ENCODE peak calls at places on chromosomes 2 and 18, in six cellular contexts. One of them, this sample, is unnamed.

GRCh38 chr2:43438858-43439655 is 156.8 kb downstream of the THADA start:
- DNase-seq in effector memory CD4-positive, alpha-beta T cell: no peak
- DNase-seq in aorta: no peak
- DNase-seq in DND-41: no peak
- DNase-seq in cardiac muscle cell: no peak
- DNase-seq in iPS DF 6.9: no peak
- DNase-seq in this sample: no peak

GRCh38 chr2:70188460-70188859 is 2.4 kb downstream of the C2orf42 start:
- DNase-seq in effector memory CD4-positive, alpha-beta T cell: no peak
- DNase-seq in aorta: no peak
- DNase-seq in DND-41: no peak
- DNase-seq in cardiac muscle cell: no peak
- DNase-seq in iPS DF 6.9: no peak
- DNase-seq in this sample: no peak

GRCh38 chr2:236568068-236568921 is 1.3 kb upstream of the ACKR3 start:
- DNase-seq in effector memory CD4-positive, alpha-beta T cell: no peak
- DNase-seq in aorta: peak; percentile 86
- DNase-seq in DND-41: no peak
- DNase-seq in cardiac muscle cell: peak; percentile 82
- DNase-seq in iPS DF 6.9: no peak
- DNase-seq in this sample: peak; percentile 21

GRCh38 chr2:205764502-205764815 is 82.2 kb downstream of the NRP2 start:
- DNase-seq in effector memory CD4-positive, alpha-beta T cell: no peak
- DNase-seq in aorta: no peak
- DNase-seq in DND-41: no peak
- DNase-seq in cardiac muscle cell: no peak
- DNase-seq in iPS DF 6.9: no peak
- DNase-seq in this sample: no peak

GRCh38 chr2:16522031-16522818 is 143.4 kb downstream of the CYRIA start:
- DNase-seq in effector memory CD4-positive, alpha-beta T cell: no peak
- DNase-seq in aorta: no peak
- DNase-seq in DND-41: no peak
- DNase-seq in cardiac muscle cell: peak; percentile 25
- DNase-seq in iPS DF 6.9: no peak
- DNase-seq in this sample: no peak

GRCh38 chr2:120736202-120736954 is 710 bp downstream of the GLI2 start:
- DNase-seq in effector memory CD4-positive, alpha-beta T cell: no peak
- DNase-seq in aorta: no peak
- DNase-seq in DND-41: no peak
- DNase-seq in cardiac muscle cell: peak; percentile 53
- DNase-seq in iPS DF 6.9: no peak
- DNase-seq in this sample: no peak

GRCh38 chr2:172373761-172374160 is 53.6 kb upstream of the ITGA6 start:
- DNase-seq in effector memory CD4-positive, alpha-beta T cell: no peak
- DNase-seq in aorta: no peak
- DNase-seq in DND-41: no peak
- DNase-seq in cardiac muscle cell: no peak
- DNase-seq in iPS DF 6.9: no peak
- DNase-seq in this sample: no peak

GRCh38 chr2:9096761-9097160 is 93.3 kb upstream of the MBOAT2 start:
- DNase-seq in effector memory CD4-positive, alpha-beta T cell: no peak
- DNase-seq in aorta: peak; percentile 67
- DNase-seq in DND-41: no peak
- DNase-seq in cardiac muscle cell: no peak
- DNase-seq in iPS DF 6.9: no peak
- DNase-seq in this sample: no peak

GRCh38 chr2:27201675-27202074 is 10.2 kb upstream of the ATRAID start:
- DNase-seq in effector memory CD4-positive, alpha-beta T cell: no peak
- DNase-seq in aorta: no peak
- DNase-seq in DND-41: no peak
- DNase-seq in cardiac muscle cell: no peak
- DNase-seq in iPS DF 6.9: no peak
- DNase-seq in this sample: no peak

GRCh38 chr2:239278361-239278760 is 122.5 kb downstream of the HDAC4 start:
- DNase-seq in effector memory CD4-positive, alpha-beta T cell: no peak
- DNase-seq in aorta: no peak
- DNase-seq in DND-41: no peak
- DNase-seq in cardiac muscle cell: no peak
- DNase-seq in iPS DF 6.9: no peak
- DNase-seq in this sample: no peak
- H3K4me1 ChIP-seq in effector memory CD4-positive, alpha-beta T cell: peaks cover 16% of the 10 kb centered on the region
- H3K4me1 ChIP-seq in aorta: no peaks in the 10 kb centered on the region
- H3K4me1 ChIP-seq in DND-41: peaks cover 95% of the 10 kb centered on the region
- H3K4me1 ChIP-seq in cardiac muscle cell: peaks cover 6% of the 10 kb centered on the region
- H3K4me1 ChIP-seq in iPS DF 6.9: no peaks in the 10 kb centered on the region
- H3K4me1 ChIP-seq in this sample: peaks cover 30% of the 10 kb centered on the region

DNA sequence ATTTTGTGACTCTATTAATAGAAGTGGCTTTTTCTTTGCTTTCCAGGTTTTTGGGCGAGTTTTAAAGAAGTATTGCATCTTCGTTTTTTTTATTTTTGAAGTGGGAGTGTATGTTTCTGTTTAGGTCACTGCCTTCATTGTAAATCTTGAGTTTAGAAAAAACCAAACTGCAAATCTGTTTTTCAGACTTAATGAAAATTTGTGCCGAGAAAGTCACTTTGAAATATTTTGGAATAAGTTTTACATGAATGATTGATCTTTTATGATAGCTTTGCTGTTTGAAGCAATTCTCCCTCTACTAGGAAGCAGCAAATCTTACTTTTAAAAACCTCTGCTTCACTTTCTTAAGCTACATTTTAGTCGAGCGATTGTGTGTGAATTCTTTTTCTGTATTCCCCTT is 2.2 kb downstream of the SMAD4 start:
- DNase-seq in effector memory CD4-positive, alpha-beta T cell: no peak
- DNase-seq in aorta: no peak
- DNase-seq in DND-41: no peak
- DNase-seq in cardiac muscle cell: no peak
- DNase-seq in iPS DF 6.9: no peak
- DNase-seq in this sample: no peak
- H3K4me1 ChIP-seq in effector memory CD4-positive, alpha-beta T cell: peaks cover 35% of the 10 kb centered on the region
- H3K4me1 ChIP-seq in aorta: peaks cover 6% of the 10 kb centered on the region
- H3K4me1 ChIP-seq in DND-41: peaks cover 59% of the 10 kb centered on the region
- H3K4me1 ChIP-seq in cardiac muscle cell: peaks cover 26% of the 10 kb centered on the region
- H3K4me1 ChIP-seq in iPS DF 6.9: peaks cover 3% of the 10 kb centered on the region
- H3K4me1 ChIP-seq in this sample: peaks cover 66% of the 10 kb centered on the region

GRCh38 chr2:165793161-165793778 is 777 bp downstream of the GALNT3 start:
- DNase-seq in effector memory CD4-positive, alpha-beta T cell: no peak
- DNase-seq in aorta: peak; percentile 79
- DNase-seq in DND-41: no peak
- DNase-seq in cardiac muscle cell: peak; percentile 18
- DNase-seq in iPS DF 6.9: no peak
- DNase-seq in this sample: no peak

GRCh38 chr2:165796129-165796528 is 2.1 kb upstream of the GALNT3 start:
- DNase-seq in effector memory CD4-positive, alpha-beta T cell: no peak
- DNase-seq in aorta: no peak
- DNase-seq in DND-41: no peak
- DNase-seq in cardiac muscle cell: no peak
- DNase-seq in iPS DF 6.9: no peak
- DNase-seq in this sample: no peak

GRCh38 chr2:165793779-165794519 is at the start of gene GALNT3:
- DNase-seq in effector memory CD4-positive, alpha-beta T cell: peak; percentile 40
- DNase-seq in aorta: peak; percentile 77
- DNase-seq in DND-41: no peak
- DNase-seq in cardiac muscle cell: peak; percentile 34
- DNase-seq in iPS DF 6.9: peak; percentile 71
- DNase-seq in this sample: peak; percentile 2

GRCh38 chr2:165794520-165794882 is 454 bp upstream of the GALNT3 start:
- DNase-seq in effector memory CD4-positive, alpha-beta T cell: peak; percentile 21
- DNase-seq in aorta: peak; percentile 75
- DNase-seq in DND-41: peak; percentile 53
- DNase-seq in cardiac muscle cell: peak; percentile 12
- DNase-seq in iPS DF 6.9: no peak
- DNase-seq in this sample: peak; percentile 44

DNA sequence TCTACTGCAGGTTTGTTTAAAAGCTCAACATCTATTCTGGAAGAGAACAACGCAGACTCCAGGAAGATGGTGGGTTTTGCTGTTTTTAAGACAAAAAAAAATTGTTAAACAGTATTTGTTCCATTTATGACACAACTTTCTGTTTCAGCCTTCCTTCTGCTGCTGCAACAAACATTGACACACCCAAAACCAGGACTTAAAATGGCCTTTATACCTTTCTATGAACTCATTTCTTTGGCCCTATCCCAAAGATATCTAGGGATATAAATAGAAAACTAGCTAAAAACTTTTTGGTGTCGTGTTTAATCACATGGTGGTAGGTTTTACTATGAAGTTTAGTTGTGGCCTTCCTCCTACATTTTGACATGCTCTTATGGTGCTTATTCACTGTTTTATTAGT is 964 bp upstream of the GALNT3 start:
- DNase-seq in effector memory CD4-positive, alpha-beta T cell: no peak
- DNase-seq in aorta: no peak
- DNase-seq in DND-41: no peak
- DNase-seq in cardiac muscle cell: no peak
- DNase-seq in iPS DF 6.9: no peak
- DNase-seq in this sample: no peak
- H3K4me1 ChIP-seq in effector memory CD4-positive, alpha-beta T cell: peaks cover 11% of the 10 kb centered on the region
- H3K4me1 ChIP-seq in aorta: no peaks in the 10 kb centered on the region
- H3K4me1 ChIP-seq in DND-41: peaks cover 10% of the 10 kb centered on the region
- H3K4me1 ChIP-seq in cardiac muscle cell: peaks cover 4% of the 10 kb centered on the region
- H3K4me1 ChIP-seq in iPS DF 6.9: peaks cover 1% of the 10 kb centered on the region
- H3K4me1 ChIP-seq in this sample: peaks cover 4% of the 10 kb centered on the region

GRCh38 chr2:54599914-54600313 is 123.5 kb upstream of the EML6 start:
- DNase-seq in effector memory CD4-positive, alpha-beta T cell: no peak
- DNase-seq in aorta: peak; percentile 90
- DNase-seq in DND-41: no peak
- DNase-seq in cardiac muscle cell: no peak
- DNase-seq in iPS DF 6.9: no peak
- DNase-seq in this sample: no peak
- H3K4me1 ChIP-seq in effector memory CD4-positive, alpha-beta T cell: peaks cover 81% of the 10 kb centered on the region
- H3K4me1 ChIP-seq in aorta: peaks cover 23% of the 10 kb centered on the region
- H3K4me1 ChIP-seq in DND-41: peaks cover 16% of the 10 kb centered on the region
- H3K4me1 ChIP-seq in cardiac muscle cell: peaks cover 52% of the 10 kb centered on the region
- H3K4me1 ChIP-seq in iPS DF 6.9: peaks cover 5% of the 10 kb centered on the region
- H3K4me1 ChIP-seq in this sample: peaks cover 100% of the 10 kb centered on the region

GRCh38 chr2:170360546-170361358 is 182.8 kb downstream of the MYO3B start:
- DNase-seq in effector memory CD4-positive, alpha-beta T cell: no peak
- DNase-seq in aorta: no peak
- DNase-seq in DND-41: no peak
- DNase-seq in cardiac muscle cell: no peak
- DNase-seq in iPS DF 6.9: no peak
- DNase-seq in this sample: no peak

GRCh38 chr2:170362895-170363582 is 185.1 kb downstream of the MYO3B start:
- DNase-seq in effector memory CD4-positive, alpha-beta T cell: no peak
- DNase-seq in aorta: no peak
- DNase-seq in DND-41: no peak
- DNase-seq in cardiac muscle cell: no peak
- DNase-seq in iPS DF 6.9: no peak
- DNase-seq in this sample: no peak

GRCh38 chr2:170362313-170362795 is 184.4 kb downstream of the MYO3B start:
- DNase-seq in effector memory CD4-positive, alpha-beta T cell: no peak
- DNase-seq in aorta: no peak
- DNase-seq in DND-41: no peak
- DNase-seq in cardiac muscle cell: no peak
- DNase-seq in iPS DF 6.9: no peak
- DNase-seq in this sample: no peak

GRCh38 chr2:170359466-170359865 is 181.5 kb downstream of the MYO3B start:
- DNase-seq in effector memory CD4-positive, alpha-beta T cell: no peak
- DNase-seq in aorta: no peak
- DNase-seq in DND-41: no peak
- DNase-seq in cardiac muscle cell: no peak
- DNase-seq in iPS DF 6.9: no peak
- DNase-seq in this sample: no peak

GRCh38 chr2:170361359-170361936 is 183.5 kb downstream of the MYO3B start:
- DNase-seq in effector memory CD4-positive, alpha-beta T cell: peak; percentile 6
- DNase-seq in aorta: no peak
- DNase-seq in DND-41: peak; percentile 55
- DNase-seq in cardiac muscle cell: peak; percentile 67
- DNase-seq in iPS DF 6.9: peak; percentile 54
- DNase-seq in this sample: peak; percentile 54
- H3K4me1 ChIP-seq in effector memory CD4-positive, alpha-beta T cell: no peaks in the 10 kb centered on the region
- H3K4me1 ChIP-seq in aorta: no peaks in the 10 kb centered on the region
- H3K4me1 ChIP-seq in DND-41: no peaks in the 10 kb centered on the region
- H3K4me1 ChIP-seq in cardiac muscle cell: no peaks in the 10 kb centered on the region
- H3K4me1 ChIP-seq in iPS DF 6.9: peaks cover 1% of the 10 kb centered on the region
- H3K4me1 ChIP-seq in this sample: peaks cover 4% of the 10 kb centered on the region

DNA sequence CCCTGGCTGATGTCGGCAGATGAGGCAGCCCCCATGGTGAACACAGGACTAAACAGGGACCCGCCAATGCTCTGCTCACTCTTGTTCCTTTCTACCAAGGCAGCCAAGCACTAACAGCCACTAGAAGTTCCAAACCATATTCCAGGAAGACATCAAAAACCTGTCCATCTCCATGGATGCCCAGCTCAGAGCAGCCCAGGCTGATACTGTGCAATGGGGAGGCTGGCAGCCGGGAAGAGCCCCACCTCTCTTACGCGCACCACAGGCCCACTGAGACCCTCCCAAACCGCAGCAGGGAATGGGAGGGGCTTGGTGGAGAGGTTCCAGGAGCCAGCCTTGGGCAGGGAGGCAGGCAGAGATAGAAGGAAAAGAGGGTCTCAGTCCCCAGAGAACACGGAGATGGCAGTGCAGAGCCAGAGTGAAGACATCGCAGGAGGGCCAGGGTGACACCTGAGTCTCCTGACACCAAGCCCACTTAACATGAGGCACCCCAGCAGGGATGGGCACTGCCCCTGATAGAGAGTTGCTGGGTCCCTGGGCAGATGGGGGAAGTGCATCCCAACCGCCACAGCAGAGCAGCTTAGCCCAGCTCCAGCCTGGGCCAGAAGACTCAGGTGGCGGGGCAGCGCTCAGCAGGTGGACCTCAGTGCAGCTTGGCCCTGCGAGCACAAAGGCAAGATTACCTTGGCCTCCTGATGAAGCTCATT is 3.4 kb downstream of the HS6ST1 start:
- DNase-seq in effector memory CD4-positive, alpha-beta T cell: no peak
- DNase-seq in aorta: no peak
- DNase-seq in DND-41: peak; percentile 4
- DNase-seq in cardiac muscle cell: no peak
- DNase-seq in iPS DF 6.9: no peak
- DNase-seq in this sample: peak; percentile 30
- H3K4me1 ChIP-seq in effector memory CD4-positive, alpha-beta T cell: peaks cover 28% of the 10 kb centered on the region
- H3K4me1 ChIP-seq in aorta: no peaks in the 10 kb centered on the region
- H3K4me1 ChIP-seq in DND-41: peaks cover 84% of the 10 kb centered on the region
- H3K4me1 ChIP-seq in cardiac muscle cell: no peaks in the 10 kb centered on the region
- H3K4me1 ChIP-seq in iPS DF 6.9: peaks cover 20% of the 10 kb centered on the region
- H3K4me1 ChIP-seq in this sample: peaks cover 18% of the 10 kb centered on the region

GRCh38 chr18:31677592-31677991 is 6.8 kb downstream of the B4GALT6 start:
- DNase-seq in effector memory CD4-positive, alpha-beta T cell: no peak
- DNase-seq in aorta: no peak
- DNase-seq in DND-41: no peak
- DNase-seq in cardiac muscle cell: peak; percentile 17
- DNase-seq in iPS DF 6.9: no peak
- DNase-seq in this sample: no peak
- H3K4me1 ChIP-seq in effector memory CD4-positive, alpha-beta T cell: no peaks in the 10 kb centered on the region
- H3K4me1 ChIP-seq in aorta: no peaks in the 10 kb centered on the region
- H3K4me1 ChIP-seq in DND-41: peaks cover 19% of the 10 kb centered on the region
- H3K4me1 ChIP-seq in cardiac muscle cell: peaks cover 26% of the 10 kb centered on the region
- H3K4me1 ChIP-seq in iPS DF 6.9: peaks cover 7% of the 10 kb centered on the region
- H3K4me1 ChIP-seq in this sample: no peaks in the 10 kb centered on the region

GRCh38 chr18:58045265-58046086 is 1.4 kb downstream of the NEDD4L start:
- DNase-seq in effector memory CD4-positive, alpha-beta T cell: no peak
- DNase-seq in aorta: peak; percentile 79
- DNase-seq in DND-41: peak; percentile 6
- DNase-seq in cardiac muscle cell: peak; percentile 74
- DNase-seq in iPS DF 6.9: no peak
- DNase-seq in this sample: peak; percentile 5
- H3K4me1 ChIP-seq in effector memory CD4-positive, alpha-beta T cell: peaks cover 9% of the 10 kb centered on the region
- H3K4me1 ChIP-seq in aorta: no peaks in the 10 kb centered on the region
- H3K4me1 ChIP-seq in DND-41: peaks cover 28% of the 10 kb centered on the region
- H3K4me1 ChIP-seq in cardiac muscle cell: peaks cover 12% of the 10 kb centered on the region
- H3K4me1 ChIP-seq in iPS DF 6.9: peaks cover 4% of the 10 kb centered on the region
- H3K4me1 ChIP-seq in this sample: peaks cover 12% of the 10 kb centered on the region